ENCODE peak calls at places on chromosomes 12 and 14, in ten cellular contexts. C is GM12865, O is astrocyte of the cerebellum, J is esophagus squamous epithelium, R is SK-N-SH, I is pancreas, F is tibial artery, K is GM06990, Y is adipocyte, G is GM23248. X is an unnamed sample.

GRCh38 chr12:45292486-45293195 is 76.7 kb downstream of the ANO6 start:
- DNase-seq in F (peak), C (no peak), K (no peak), Y (no peak), O (no peak), R (no peak), J (no peak), G (no peak), I (no peak), X (peak)

GRCh38 chr12:74890237-74890599 is 319.4 kb downstream of the KCNC2 start:
- DNase-seq in R (no peak), J (no peak), F (no peak), C (peak), I (peak), K (no peak), G (peak), O (peak), Y (peak), X (peak)

GRCh38 chr12:121668750-121669524 is 517 bp downstream of the MORN3 start:
- DNase-seq in C (peak), O (peak), Y (peak), K (no peak), F (no peak), J (no peak), G (peak), R (peak), I (no peak), X (peak)

GRCh38 chr12:77324416-77324762 is 259.0 kb upstream of the E2F7 start:
- DNase-seq in O (no peak), K (no peak), J (no peak), C (peak), F (no peak), I (no peak), Y (no peak), R (no peak), G (no peak), X (no peak)

GRCh38 chr12:54750-55535 is 11.6 kb upstream of the IQSEC3 start:
- DNase-seq in O (no peak), J (no peak), F (no peak), K (no peak), R (no peak), C (no peak), Y (no peak), G (no peak), I (no peak), X (no peak)

GRCh38 chr12:19402743-19403400 is 36.4 kb upstream of the AEBP2 start:
- DNase-seq in G (peak), F (peak), O (no peak), C (no peak), Y (no peak), R (no peak), I (peak), J (no peak), K (no peak), X (peak)

GRCh38 chr12:71755146-71755892 is 656 bp downstream of the RAB21 start:
- DNase-seq in Y (peak), I (peak), O (no peak), G (peak), J (no peak), K (peak), C (peak), R (peak), F (peak), X (peak)

GRCh38 chr12:62862259-62862881 is 72.6 kb downstream of the PPM1H start:
- DNase-seq in J (no peak), I (no peak), O (no peak), C (no peak), R (no peak), K (no peak), Y (peak), G (peak), F (no peak), X (peak)

GRCh38 chr14:76955575-76956252 is 72.8 kb downstream of the IRF2BPL start:
- DNase-seq in I (no peak), Y (peak), J (no peak), O (no peak), R (no peak), K (no peak), C (peak), G (peak), F (no peak), X (peak)

GRCh38 chr14:50946234-50946935 is 2.1 kb upstream of the PYGL start:
- DNase-seq in C (no peak), Y (no peak), F (no peak), O (no peak), R (no peak), J (no peak), G (no peak), I (no peak), K (no peak), X (no peak)

GRCh38 chr14:77139540-77140342 is 1.9 kb downstream of the ZDHHC22 start:
- DNase-seq in Y (peak), K (peak), G (peak), I (no peak), O (no peak), J (no peak), C (peak), R (peak), F (peak), X (peak)

GRCh38 chr14:54629183-54629582 is 62.3 kb downstream of the SAMD4A start:
- DNase-seq in R (no peak), J (no peak), C (no peak), I (no peak), K (no peak), G (no peak), F (no peak), Y (no peak), O (no peak), X (no peak)

GRCh38 chr12:121796855-121797751 is 3.6 kb upstream of the RHOF start:
- DNase-seq in C (no peak), J (no peak), K (no peak), R (peak), Y (peak), I (peak), G (peak), O (no peak), F (peak), X (peak)

GRCh38 chr12:78146365-78146772 is 315.7 kb downstream of the NAV3 start:
- DNase-seq in C (peak), F (no peak), Y (peak), R (peak), I (no peak), K (no peak), J (no peak), G (peak), O (peak), X (peak)

GRCh38 chr12:65832217-65832616 is 7.9 kb downstream of the HMGA2 start:
- DNase-seq in G (no peak), Y (peak), I (no peak), F (no peak), C (no peak), K (no peak), O (no peak), R (no peak), J (no peak), X (peak)

GRCh38 chr12:27650011-27650410 is 46.2 kb upstream of the REP15 start:
- DNase-seq in Y (no peak), J (no peak), I (no peak), O (no peak), C (no peak), F (no peak), R (no peak), K (no peak), G (no peak), X (no peak)

GRCh38 chr14:71523630-71524320 is 408.5 kb upstream of the RGS6 start:
- DNase-seq in K (peak), G (peak), I (no peak), Y (peak), J (no peak), C (peak), O (no peak), R (no peak), F (no peak), X (no peak)

GRCh38 chr12:63918788-63919300 is 74.3 kb downstream of the SRGAP1 start:
- DNase-seq in C (no peak), I (no peak), J (no peak), F (no peak), G (peak), R (no peak), O (no peak), K (no peak), Y (peak), X (peak)

GRCh38 chr14:98633380-98633779 is 638.6 kb downstream of the BCL11B start:
- DNase-seq in R (no peak), K (no peak), I (peak), F (no peak), C (no peak), Y (no peak), O (no peak), G (no peak), J (no peak), X (no peak)

GRCh38 chr14:95314609-95315008 is 5.1 kb downstream of the CLMN start:
- DNase-seq in I (no peak), K (no peak), G (peak), J (no peak), R (peak), C (peak), O (no peak), F (no peak), Y (peak), X (no peak)
- H3K4me3 ChIP-seq in I (no peak), K (no peak), G (no peak), J (no peak), R (no peak), C (no peak), O (no peak), F (no peak), Y (no peak), X (no peak)

GRCh38 chr14:73286598-73286997 is 49.3 kb downstream of the PAPLN start:
- DNase-seq in K (no peak), I (no peak), O (no peak), J (no peak), F (no peak), R (no peak), C (no peak), Y (no peak), G (no peak), X (no peak)

GRCh38 chr14:73287071-73287470 is 49.8 kb downstream of the PAPLN start:
- DNase-seq in J (no peak), G (no peak), R (no peak), F (no peak), I (no peak), Y (no peak), K (no peak), C (no peak), O (no peak), X (no peak)

GRCh38 chr14:73283592-73284379 is 46.5 kb downstream of the PAPLN start:
- DNase-seq in Y (peak), C (no peak), R (no peak), I (no peak), G (peak), F (no peak), O (peak), J (no peak), K (no peak), X (peak)

GRCh38 chr14:73289308-73289707 is 52.0 kb downstream of the PAPLN start:
- DNase-seq in I (no peak), G (no peak), Y (no peak), F (no peak), O (no peak), J (no peak), C (peak), R (no peak), K (no peak), X (no peak)

DNA sequence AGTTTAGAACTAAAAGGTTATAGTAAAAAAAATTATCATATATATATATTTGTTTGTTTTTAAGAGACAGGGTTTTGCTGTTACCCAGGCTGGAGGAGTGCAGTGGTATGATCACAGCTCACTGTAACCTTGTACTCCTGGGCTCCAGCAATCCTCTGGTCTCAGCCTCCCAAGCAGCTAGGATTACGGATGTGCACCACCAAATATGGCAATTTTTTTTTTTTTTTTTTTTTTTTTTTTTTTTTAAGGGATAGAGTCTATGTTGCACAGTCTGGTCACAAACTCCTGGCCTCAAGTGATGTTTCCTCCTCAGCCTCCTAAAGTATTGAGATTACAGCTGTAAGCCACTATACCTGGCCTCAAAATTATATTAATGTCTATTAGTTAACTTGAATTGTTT is 48.7 kb downstream of the PAPLN start:
- DNase-seq in K (no peak), J (no peak), O (no peak), Y (no peak), G (no peak), F (no peak), R (no peak), C (no peak), I (no peak), X (no peak)
- H3K4me3 ChIP-seq in K (no peak), J (no peak), O (no peak), Y (no peak), G (no peak), F (no peak), R (no peak), C (no peak), I (no peak), X (no peak)

DNA sequence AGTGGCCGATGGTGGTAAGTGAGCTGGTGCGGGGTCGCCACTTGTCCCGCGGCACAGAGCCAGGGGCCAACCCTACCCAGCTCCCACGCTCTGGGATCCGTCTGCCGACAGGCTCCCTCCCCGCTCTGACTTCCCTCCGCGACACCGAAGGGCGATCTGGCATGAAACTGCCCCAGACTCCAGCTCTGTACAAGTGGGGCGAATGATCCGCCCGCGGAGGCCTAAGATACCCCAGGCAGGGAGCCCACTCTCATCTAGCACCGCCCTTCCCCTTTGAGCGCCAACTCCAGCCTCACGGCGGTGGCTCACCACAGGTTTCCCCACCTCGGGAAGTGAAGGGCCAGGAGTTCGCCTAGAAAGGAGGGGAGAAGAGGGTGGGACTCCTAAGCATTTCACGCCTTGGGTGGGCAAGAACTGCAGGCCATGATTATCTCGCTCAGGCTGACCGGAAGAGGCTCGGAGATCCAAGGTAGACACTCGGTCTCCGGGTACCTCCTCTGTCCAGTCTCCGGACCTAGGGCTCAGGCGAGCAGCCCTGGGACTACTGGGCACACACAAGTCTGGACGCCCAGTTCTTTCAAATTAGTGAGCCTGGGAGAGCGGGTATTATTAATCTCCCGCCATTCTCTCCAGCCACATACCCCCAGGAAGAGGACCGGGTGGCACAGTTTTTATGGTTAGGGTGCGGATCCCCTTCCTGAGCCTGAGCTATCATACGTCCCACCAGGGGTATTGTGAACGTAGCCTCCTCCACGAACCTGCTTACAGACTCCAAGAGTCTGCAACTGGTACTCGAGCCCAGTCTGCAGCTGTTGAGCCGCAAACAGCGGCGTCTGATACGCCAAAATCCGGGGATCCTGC is 849 bp downstream of the WNT1 start:
- DNase-seq in F (no peak), C (no peak), R (no peak), K (no peak), J (no peak), I (no peak), G (no peak), O (no peak), Y (no peak), X (no peak)
- H3K4me3 ChIP-seq in F (peak), C (peak), R (peak), K (peak), J (peak), I (peak), G (peak), O (no peak), Y (peak), X (no peak)

GRCh38 chr12:56377989-56378316 is 15.3 kb upstream of the APOF start:
- DNase-seq in O (no peak), K (no peak), C (no peak), R (no peak), J (no peak), Y (no peak), G (no peak), I (no peak), F (no peak), X (no peak)
- H3K4me3 ChIP-seq in O (no peak), K (no peak), C (no peak), R (no peak), J (no peak), Y (no peak), G (no peak), I (no peak), F (no peak), X (no peak)

GRCh38 chr14:69619007-69619406 is 7.6 kb downstream of the SUSD6 start:
- DNase-seq in K (no peak), I (no peak), R (no peak), Y (peak), C (no peak), O (no peak), J (no peak), G (peak), F (peak), X (no peak)
- H3K4me3 ChIP-seq in K (no peak), I (no peak), R (no peak), Y (no peak), C (no peak), O (no peak), J (no peak), G (no peak), F (no peak), X (no peak)

GRCh38 chr12:110247340-110248095 is 33.5 kb upstream of the ATP2A2 start:
- DNase-seq in I (peak), R (no peak), G (no peak), K (no peak), J (no peak), C (no peak), Y (no peak), F (peak), O (no peak), X (peak)
- H3K4me3 ChIP-seq in I (no peak), R (no peak), G (no peak), K (no peak), J (peak), C (no peak), Y (no peak), F (no peak), O (no peak), X (no peak)

DNA sequence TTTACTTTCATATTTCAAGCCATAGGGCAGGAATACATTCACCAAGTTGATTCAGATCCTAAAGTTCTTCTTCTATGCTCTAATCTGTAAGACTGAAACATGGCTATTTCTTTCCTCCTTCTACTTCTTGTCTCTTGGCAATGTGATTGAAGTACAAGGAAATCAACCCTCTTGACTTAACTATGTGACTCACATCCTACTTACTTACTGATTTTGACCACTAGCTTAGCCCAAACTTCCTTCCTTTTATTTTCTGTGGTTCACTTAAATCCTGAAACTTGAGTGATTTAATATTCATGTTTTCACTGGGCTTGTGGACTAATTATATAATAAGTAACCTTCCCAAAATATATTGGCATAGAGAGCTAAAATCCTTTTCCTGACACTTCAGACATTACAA is 111.2 kb upstream of the NOVA1 start:
- DNase-seq in G (peak), K (no peak), J (no peak), Y (no peak), C (no peak), O (peak), I (no peak), F (no peak), R (no peak), X (no peak)
- H3K4me3 ChIP-seq in G (no peak), K (no peak), J (no peak), Y (no peak), C (no peak), O (no peak), I (no peak), F (no peak), R (no peak), X (no peak)